ENCODE peak calls at places on chromosome 7, in nine cellular contexts. L, X, Y, N, H, S, T, D and W are unnamed samples.

GRCh38 chr7:41134242-41134872 is 568.5 kb downstream of the INHBA start:
- DNase-seq in X (no peak), S (no peak), T (peak; percentile 49), L (peak; percentile 11), D (peak; percentile 70), H (peak; percentile 55), Y (peak; percentile 51), N (peak; percentile 5), W (peak; percentile 51)

GRCh38 chr7:455110-455928 is 64.3 kb downstream of the PDGFA start:
- DNase-seq in N (no peak), H (no peak), T (no peak), L (no peak), X (peak; percentile 99), D (peak; percentile 27), S (no peak), Y (no peak), W (no peak)

GRCh38 chr7:108406474-108406873 is 49.8 kb downstream of the NRCAM start:
- DNase-seq in L (peak; percentile 98), H (peak; percentile 22), X (no peak), T (peak; percentile 29), D (peak; percentile 55), N (no peak), S (no peak), Y (no peak), W (peak; percentile 57)

GRCh38 chr7:99380823-99381663 is 6.5 kb downstream of the ARPC1B start:
- DNase-seq in N (peak; percentile 88), X (peak; percentile 30), Y (no peak), H (no peak), S (no peak), D (peak; percentile 30), L (no peak), T (peak; percentile 41), W (no peak)

GRCh38 chr7:51589111-51589510 is 272.5 kb upstream of the COBL start:
- DNase-seq in H (no peak), L (no peak), T (no peak), Y (no peak), N (no peak), S (no peak), X (no peak), D (no peak), W (no peak)

GRCh38 chr7:138669364-138669763 is 31.8 kb downstream of the SVOPL start:
- DNase-seq in L (no peak), T (no peak), X (no peak), N (no peak), H (no peak), D (no peak), S (no peak), Y (no peak), W (no peak)

GRCh38 chr7:79952399-79952798 is 182.2 kb upstream of the GNAI1 start:
- DNase-seq in X (no peak), S (no peak), Y (no peak), N (no peak), T (no peak), D (no peak), L (no peak), H (no peak), W (no peak)

GRCh38 chr7:117269417-117269816 is 53.4 kb downstream of the WNT2 start:
- DNase-seq in D (peak; percentile 94), T (peak; percentile 97), H (peak; percentile 98), X (no peak), S (no peak), N (no peak), Y (peak; percentile 89), L (peak; percentile 88), W (peak; percentile 99)

GRCh38 chr7:69775231-69775771 is 177.0 kb downstream of the AUTS2 start:
- DNase-seq in D (no peak), T (peak; percentile 76), N (no peak), L (peak; percentile 23), S (no peak), X (no peak), Y (no peak), H (no peak), W (peak; percentile 29)

GRCh38 chr7:2572101-2572842 is 13.5 kb downstream of the IQCE start:
- DNase-seq in N (no peak), S (no peak), D (peak; percentile 51), Y (peak; percentile 80), X (no peak), T (peak; percentile 33), H (peak; percentile 82), L (peak; percentile 57), W (peak; percentile 74)

GRCh38 chr7:141737118-141737835 is 881 bp upstream of the SSBP1 start:
- DNase-seq in X (peak; percentile 24), T (peak; percentile 16), L (peak; percentile 38), D (peak; percentile 43), N (peak; percentile 36), Y (peak; percentile 8), S (no peak), H (no peak), W (no peak)

GRCh38 chr7:107471292-107472070 is 1.6 kb downstream of the GPR22 start:
- DNase-seq in Y (no peak), L (peak; percentile 7), N (no peak), T (no peak), H (no peak), S (no peak), D (no peak), X (no peak), W (no peak)

GRCh38 chr7:30074422-30075030 is 46.3 kb downstream of the PLEKHA8 start:
- DNase-seq in N (peak; percentile 62), T (peak; percentile 67), L (peak; percentile 55), H (peak; percentile 60), S (no peak), D (peak; percentile 31), X (peak; percentile 32), Y (peak; percentile 70), W (peak; percentile 71)

GRCh38 chr7:155882596-155882995 is 70.3 kb upstream of the SHH start:
- DNase-seq in Y (peak; percentile 83), N (no peak), L (peak; percentile 95), S (no peak), D (no peak), H (peak; percentile 80), X (no peak), T (peak; percentile 17), W (peak; percentile 49)

GRCh38 chr7:4439444-4439843 is 242.7 kb upstream of the FOXK1 start:
- DNase-seq in S (no peak), T (no peak), D (no peak), N (no peak), Y (no peak), L (no peak), X (no peak), H (no peak), W (no peak)

GRCh38 chr7:5696346-5697100 is 84.9 kb downstream of the RNF216 start:
- DNase-seq in T (no peak), S (no peak), D (no peak), X (no peak), N (no peak), Y (no peak), H (no peak), L (no peak), W (no peak)
- H3K9me3 ChIP-seq in T (no peaks in the 10 kb centered on the region), S (no peaks in the 10 kb centered on the region), D (no peaks in the 10 kb centered on the region), X (no peaks in the 10 kb centered on the region), N (no peaks in the 10 kb centered on the region), Y (no peaks in the 10 kb centered on the region), H (no peaks in the 10 kb centered on the region), L (no peaks in the 10 kb centered on the region), W (no peaks in the 10 kb centered on the region)

GRCh38 chr7:133082390-133082766 is 488 bp upstream of the CHCHD3 start:
- DNase-seq in X (no peak), Y (no peak), T (no peak), H (no peak), D (no peak), N (no peak), S (no peak), L (no peak), W (no peak)
- H2AFZ ChIP-seq in X (peak overlapping the region; percentile 69), Y (peak overlapping the region; percentile 87), T (peak overlapping the region; percentile 71), H (peak overlapping the region; percentile 26), D (peak overlapping the region; percentile 79), N (peak overlapping the region; percentile 95), S (peak overlapping the region; percentile 96), L (peak overlapping the region; percentile 41), W (peak overlapping the region; percentile 84)

GRCh38 chr7:73740771-73741170 is 2.2 kb upstream of the ABHD11 start:
- DNase-seq in H (no peak), D (no peak), S (no peak), Y (no peak), X (no peak), T (peak; percentile 35), N (no peak), L (no peak), W (no peak)

GRCh38 chr7:73740212-73740611 is 1.6 kb upstream of the ABHD11 start:
- DNase-seq in L (no peak), S (no peak), Y (no peak), H (no peak), N (no peak), D (no peak), X (no peak), T (no peak), W (no peak)

GRCh38 chr7:73742338-73742752 is 3.7 kb upstream of the ABHD11 start:
- DNase-seq in X (no peak), L (no peak), Y (no peak), T (no peak), H (no peak), N (no peak), S (no peak), D (no peak), W (no peak)

GRCh38 chr7:73742753-73743641 is 4.4 kb upstream of the ABHD11 start:
- DNase-seq in L (no peak), T (no peak), X (peak; percentile 44), H (no peak), S (peak; percentile 92), Y (peak; percentile 48), D (no peak), N (peak; percentile 88), W (no peak)

GRCh38 chr7:73741600-73741999 is 3.0 kb upstream of the ABHD11 start:
- DNase-seq in S (no peak), D (no peak), Y (no peak), H (no peak), L (no peak), T (no peak), X (no peak), N (peak; percentile 42), W (no peak)
- H3K4me3 ChIP-seq in S (no peak overlapping the region), D (no peak overlapping the region), Y (no peak overlapping the region), H (no peak overlapping the region), L (no peak overlapping the region), T (no peak overlapping the region), X (no peak overlapping the region), N (no peak overlapping the region), W (no peak overlapping the region)

GRCh38 chr7:64655811-64656210 is 10.1 kb upstream of the ZNF107 start:
- DNase-seq in T (no peak), X (no peak), S (no peak), H (no peak), L (no peak), Y (no peak), D (no peak), N (no peak), W (no peak)

GRCh38 chr7:64653721-64654401 is 12.1 kb upstream of the ZNF107 start:
- DNase-seq in N (no peak), Y (no peak), X (no peak), D (no peak), T (no peak), H (no peak), S (no peak), L (no peak), W (no peak)

GRCh38 chr7:64654796-64655548 is 11.0 kb upstream of the ZNF107 start:
- DNase-seq in T (no peak), N (no peak), Y (no peak), D (peak; percentile 36), X (no peak), L (no peak), S (no peak), H (no peak), W (no peak)

GRCh38 chr7:64651632-64652165 is 14.2 kb upstream of the ZNF107 start:
- DNase-seq in S (no peak), T (no peak), X (no peak), L (no peak), N (no peak), Y (no peak), H (no peak), D (no peak), W (no peak)

GRCh38 chr7:64656489-64656888 is 9.4 kb upstream of the ZNF107 start:
- DNase-seq in T (no peak), Y (no peak), S (no peak), H (no peak), X (no peak), N (no peak), D (peak; percentile 62), L (no peak), W (no peak)
- H3K9me3 ChIP-seq in T (no peaks in the 10 kb centered on the region), Y (no peaks in the 10 kb centered on the region), S (peaks cover 62% of the 10 kb centered on the region), H (peaks cover 4% of the 10 kb centered on the region), X (no peaks in the 10 kb centered on the region), N (no peaks in the 10 kb centered on the region), D (no peaks in the 10 kb centered on the region), L (no peaks in the 10 kb centered on the region), W (no peaks in the 10 kb centered on the region)